ENCODE peak calls at places on chromosomes 11 and 22, in eight cellular contexts. X, I, B, R, M, C, D and A are unnamed samples.

GRCh38 chr22:36770946-36771340 is 5.0 kb downstream of the IFT27 start:
- DNase-seq in X (no peak), I (no peak), B (no peak), R (no peak), M (no peak), C (no peak), D (no peak), A (peak)

GRCh38 chr11:61609970-61610347 is 29.1 kb upstream of the SYT7 start:
- DNase-seq in X (no peak), I (no peak), B (no peak), R (no peak), M (no peak), C (no peak), D (peak), A (no peak)

GRCh38 chr11:84524422-84525051 is 1102.6 kb downstream of the DLG2 start:
- DNase-seq in X (no peak), I (peak), B (no peak), R (no peak), M (peak), C (peak), D (peak), A (no peak)

GRCh38 chr22:17562906-17563870 is at the start of gene SLC25A18:
- DNase-seq in X (no peak), I (no peak), B (no peak), R (no peak), M (peak), C (no peak), D (no peak), A (no peak)

GRCh38 chr11:34926101-34926830 is 9.8 kb downstream of the PDHX start:
- DNase-seq in X (no peak), I (peak), B (no peak), R (peak), M (peak), C (peak), D (peak), A (no peak)

GRCh38 chr11:97746832-97747231 is 1273.9 kb upstream of the CNTN5 start:
- DNase-seq in X (no peak), I (no peak), B (no peak), R (no peak), M (no peak), C (no peak), D (no peak), A (no peak)

GRCh38 chr11:70556884-70557741 is 158.8 kb downstream of the CTTN start:
- DNase-seq in X (no peak), I (no peak), B (no peak), R (no peak), M (no peak), C (no peak), D (peak), A (peak)

GRCh38 chr11:64226507-64227051 is 505 bp downstream of the NUDT22 start:
- DNase-seq in X (no peak), I (no peak), B (peak), R (no peak), M (no peak), C (no peak), D (peak), A (peak)

GRCh38 chr11:96313163-96313562 is 29.8 kb downstream of the MAML2 start:
- DNase-seq in X (no peak), I (no peak), B (no peak), R (no peak), M (no peak), C (no peak), D (no peak), A (no peak)

GRCh38 chr11:92136792-92137191 is 87.8 kb upstream of the FAT3 start:
- DNase-seq in X (no peak), I (no peak), B (no peak), R (no peak), M (no peak), C (no peak), D (peak), A (no peak)

GRCh38 chr11:15707971-15708370 is 593.2 kb downstream of the INSC start:
- DNase-seq in X (no peak), I (peak), B (peak), R (no peak), M (peak), C (peak), D (peak), A (no peak)

GRCh38 chr11:74319139-74319538 is 7.7 kb upstream of the P4HA3 start:
- DNase-seq in X (no peak), I (peak), B (no peak), R (peak), M (peak), C (peak), D (peak), A (no peak)

GRCh38 chr11:120284272-120284671 is 40.8 kb upstream of the TLCD5 start:
- DNase-seq in X (no peak), I (no peak), B (peak), R (no peak), M (no peak), C (no peak), D (no peak), A (no peak)

GRCh38 chr22:19203839-19204238 is 25.3 kb upstream of the SLC25A1 start:
- DNase-seq in X (no peak), I (no peak), B (no peak), R (no peak), M (peak), C (no peak), D (no peak), A (no peak)

GRCh38 chr11:6253196-6253595 is 6.4 kb upstream of the CCKBR start:
- DNase-seq in X (no peak), I (no peak), B (no peak), R (no peak), M (no peak), C (no peak), D (no peak), A (no peak)

GRCh38 chr11:1875093-1875785 is 16.5 kb downstream of the PRR33 start:
- DNase-seq in X (no peak), I (no peak), B (peak), R (no peak), M (no peak), C (no peak), D (no peak), A (no peak)

GRCh38 chr11:68012843-68013610 is 2.9 kb downstream of the ALDH3B1 start:
- DNase-seq in X (no peak), I (peak), B (peak), R (peak), M (peak), C (peak), D (peak), A (no peak)

GRCh38 chr22:33455036-33455435 is 396.9 kb upstream of the SYN3 start:
- DNase-seq in X (no peak), I (no peak), B (no peak), R (no peak), M (no peak), C (no peak), D (no peak), A (no peak)

GRCh38 chr11:62061356-62062222 is 62.2 kb upstream of the INCENP start:
- DNase-seq in X (no peak), I (no peak), B (no peak), R (no peak), M (no peak), C (no peak), D (peak), A (no peak)

GRCh38 chr11:90698238-90698637 is 475.4 kb upstream of the CHORDC1 start:
- DNase-seq in X (no peak), I (no peak), B (no peak), R (no peak), M (no peak), C (no peak), D (no peak), A (no peak)

GRCh38 chr22:18987765-18988164 is 51.7 kb upstream of the PRODH start:
- DNase-seq in X (no peak), I (no peak), B (no peak), R (no peak), M (peak), C (no peak), D (no peak), A (no peak)

GRCh38 chr11:123519797-123520193 is 89.7 kb downstream of the GRAMD1B start:
- DNase-seq in X (no peak), I (no peak), B (no peak), R (no peak), M (no peak), C (no peak), D (no peak), A (no peak)

GRCh38 chr11:118442903-118443589 is 6.8 kb downstream of the KMT2A start:
- DNase-seq in X (no peak), I (no peak), B (no peak), R (no peak), M (no peak), C (no peak), D (no peak), A (no peak)

GRCh38 chr11:73372371-73372993 is 3.7 kb upstream of the RELT start:
- DNase-seq in X (no peak), I (no peak), B (no peak), R (no peak), M (no peak), C (no peak), D (peak), A (no peak)

GRCh38 chr11:68749061-68749491 is 2.2 kb downstream of the TESMIN start:
- DNase-seq in X (no peak), I (no peak), B (no peak), R (no peak), M (no peak), C (no peak), D (no peak), A (no peak)

GRCh38 chr11:46383404-46383758 is 1.9 kb downstream of the MDK start:
- DNase-seq in X (no peak), I (no peak), B (no peak), R (no peak), M (no peak), C (no peak), D (no peak), A (no peak)

GRCh38 chr11:65558002-65558784 is at the start of gene LTBP3:
- DNase-seq in X (no peak), I (no peak), B (peak), R (no peak), M (peak), C (peak), D (peak), A (peak)

GRCh38 chr11:65554842-65555395 is 3.2 kb downstream of the LTBP3 start:
- DNase-seq in X (no peak), I (no peak), B (no peak), R (no peak), M (no peak), C (no peak), D (no peak), A (no peak)

GRCh38 chr11:65557280-65558001 is 718 bp downstream of the LTBP3 start:
- DNase-seq in X (no peak), I (no peak), B (no peak), R (no peak), M (peak), C (no peak), D (no peak), A (no peak)

GRCh38 chr11:65555693-65556231 is 2.4 kb downstream of the LTBP3 start:
- DNase-seq in X (no peak), I (no peak), B (no peak), R (no peak), M (peak), C (peak), D (peak), A (peak)

DNA sequence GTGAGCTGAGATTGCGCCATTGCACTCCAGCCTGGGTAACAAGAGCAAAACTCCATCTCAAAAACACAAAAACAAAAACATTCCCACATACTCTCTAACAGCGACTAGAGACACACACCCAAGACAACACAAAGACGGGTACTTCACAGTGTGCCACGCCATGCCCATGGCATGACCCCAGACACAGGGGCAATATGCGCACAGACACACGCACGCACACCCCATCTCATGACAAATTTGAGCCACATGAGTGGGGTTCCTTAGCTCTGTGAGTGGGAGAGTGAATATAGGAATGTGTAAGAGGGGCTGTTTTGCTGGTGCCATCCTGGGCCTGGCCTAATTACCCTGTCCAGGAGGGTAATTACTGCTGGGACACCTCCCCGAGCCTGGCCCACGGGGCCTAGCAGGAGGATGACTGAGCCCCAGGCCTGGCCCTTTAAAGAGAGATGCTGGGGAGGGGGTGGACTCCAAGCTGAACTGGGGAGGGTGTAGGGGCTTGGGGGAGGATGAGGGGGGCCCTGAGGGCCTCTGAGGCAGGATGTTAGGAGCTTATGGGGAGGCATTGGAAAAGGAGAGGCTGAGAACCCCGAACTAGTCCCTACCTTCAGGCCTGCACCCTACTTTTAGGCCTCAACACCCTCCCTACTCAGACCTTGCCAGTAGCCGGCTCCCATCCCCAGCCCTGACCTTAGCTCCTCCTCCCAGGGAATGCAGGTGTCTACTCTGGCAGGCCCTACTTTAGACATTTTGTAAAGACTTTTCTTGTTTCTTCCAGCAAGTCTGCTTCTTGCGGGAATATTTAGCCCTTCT is 1.5 kb downstream of the LTBP3 start:
- DNase-seq in X (no peak), I (no peak), B (no peak), R (no peak), M (no peak), C (no peak), D (peak), A (no peak)
- H3K4me3 ChIP-seq in X (peak), I (peak), B (peak), R (peak), M (peak), C (peak), D (peak), A (peak)

GRCh38 chr11:47863189-47863892 is 15.2 kb upstream of the NUP160 start:
- DNase-seq in X (no peak), I (peak), B (no peak), R (peak), M (peak), C (peak), D (no peak), A (no peak)
- H3K4me3 ChIP-seq in X (no peak), I (no peak), B (no peak), R (no peak), M (no peak), C (no peak), D (no peak), A (no peak)

GRCh38 chr11:27433742-27434141 is 38.8 kb downstream of the LGR4 start:
- DNase-seq in X (no peak), I (no peak), B (no peak), R (no peak), M (no peak), C (no peak), D (no peak), A (no peak)

GRCh38 chr11:27431808-27432207 is 40.8 kb downstream of the LGR4 start:
- DNase-seq in X (no peak), I (no peak), B (no peak), R (no peak), M (no peak), C (no peak), D (no peak), A (no peak)

GRCh38 chr11:27427183-27427980 is 45.2 kb downstream of the LGR4 start:
- DNase-seq in X (no peak), I (no peak), B (no peak), R (no peak), M (no peak), C (peak), D (no peak), A (no peak)

DNA sequence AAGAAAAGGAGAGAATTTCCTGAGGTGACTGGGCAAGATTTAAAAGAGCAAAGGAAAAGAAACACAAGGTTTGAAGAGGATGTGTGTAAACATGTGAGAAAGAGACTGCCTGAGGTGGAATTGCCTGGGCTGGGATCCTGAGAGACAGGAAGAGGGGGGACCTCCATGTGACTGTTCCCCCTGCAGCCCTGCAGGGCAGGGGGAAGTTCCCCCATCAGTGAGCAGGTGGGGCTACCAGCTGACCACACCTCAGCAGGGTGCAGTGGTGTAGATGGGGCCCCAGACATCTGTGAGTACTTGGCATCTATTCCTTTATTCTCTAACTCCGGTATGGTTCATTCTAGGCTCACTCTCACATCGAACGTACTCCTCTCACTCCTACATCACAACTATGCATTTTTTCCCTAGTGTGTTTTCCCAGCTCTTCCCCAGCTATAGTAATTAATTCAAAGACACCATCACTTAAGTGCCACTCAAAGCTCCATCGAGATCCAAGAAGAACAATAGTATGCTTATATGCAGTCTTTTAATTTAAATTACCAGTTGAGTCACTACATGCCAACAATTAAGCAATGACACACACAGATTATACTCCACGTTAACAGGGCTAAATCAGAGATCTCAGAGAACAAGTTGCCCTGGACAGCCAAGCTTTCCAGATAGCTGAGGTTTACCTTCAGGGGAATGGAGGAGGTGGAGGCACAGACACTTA is 42.7 kb downstream of the LGR4 start:
- DNase-seq in X (no peak), I (peak), B (no peak), R (no peak), M (no peak), C (peak), D (no peak), A (no peak)
- H3K4me3 ChIP-seq in X (no peak), I (no peak), B (no peak), R (no peak), M (no peak), C (no peak), D (no peak), A (no peak)

DNA sequence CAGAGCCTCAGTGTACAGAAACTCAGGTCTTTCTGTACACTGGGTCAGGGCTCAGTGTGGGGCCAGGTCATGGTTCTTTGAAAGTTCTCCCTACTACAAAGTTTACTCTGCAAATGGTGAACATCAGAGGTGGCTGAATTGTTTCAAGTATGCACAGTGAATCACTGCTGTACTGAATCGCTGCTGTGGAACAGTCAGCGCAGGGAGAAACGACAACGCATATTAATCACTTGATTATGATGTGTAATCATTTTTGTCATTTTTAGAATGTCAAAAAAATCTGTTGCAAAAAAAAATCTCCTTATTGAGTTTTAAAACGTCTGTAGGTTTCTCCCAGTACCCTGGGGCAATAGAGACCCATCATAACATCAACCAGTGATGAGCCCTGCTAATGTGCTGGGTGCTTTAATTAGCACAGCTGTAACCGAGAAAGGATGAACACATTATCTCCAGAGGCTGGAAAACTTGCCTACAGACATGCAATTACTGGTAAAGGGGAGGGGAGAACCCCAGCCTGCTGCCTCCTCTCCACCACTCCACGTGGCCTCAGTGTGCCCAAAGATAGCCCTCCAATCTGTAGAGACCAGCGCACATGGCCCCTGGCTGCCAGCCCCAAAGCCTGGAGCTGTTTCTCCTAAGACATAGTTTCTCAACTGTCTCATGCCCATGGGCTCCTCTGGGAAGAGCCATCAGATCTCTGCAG is 12.8 kb downstream of the ARRB1 start:
- DNase-seq in X (no peak), I (no peak), B (no peak), R (no peak), M (no peak), C (no peak), D (no peak), A (no peak)
- H3K4me3 ChIP-seq in X (no peak), I (no peak), B (no peak), R (no peak), M (no peak), C (peak), D (no peak), A (no peak)

DNA sequence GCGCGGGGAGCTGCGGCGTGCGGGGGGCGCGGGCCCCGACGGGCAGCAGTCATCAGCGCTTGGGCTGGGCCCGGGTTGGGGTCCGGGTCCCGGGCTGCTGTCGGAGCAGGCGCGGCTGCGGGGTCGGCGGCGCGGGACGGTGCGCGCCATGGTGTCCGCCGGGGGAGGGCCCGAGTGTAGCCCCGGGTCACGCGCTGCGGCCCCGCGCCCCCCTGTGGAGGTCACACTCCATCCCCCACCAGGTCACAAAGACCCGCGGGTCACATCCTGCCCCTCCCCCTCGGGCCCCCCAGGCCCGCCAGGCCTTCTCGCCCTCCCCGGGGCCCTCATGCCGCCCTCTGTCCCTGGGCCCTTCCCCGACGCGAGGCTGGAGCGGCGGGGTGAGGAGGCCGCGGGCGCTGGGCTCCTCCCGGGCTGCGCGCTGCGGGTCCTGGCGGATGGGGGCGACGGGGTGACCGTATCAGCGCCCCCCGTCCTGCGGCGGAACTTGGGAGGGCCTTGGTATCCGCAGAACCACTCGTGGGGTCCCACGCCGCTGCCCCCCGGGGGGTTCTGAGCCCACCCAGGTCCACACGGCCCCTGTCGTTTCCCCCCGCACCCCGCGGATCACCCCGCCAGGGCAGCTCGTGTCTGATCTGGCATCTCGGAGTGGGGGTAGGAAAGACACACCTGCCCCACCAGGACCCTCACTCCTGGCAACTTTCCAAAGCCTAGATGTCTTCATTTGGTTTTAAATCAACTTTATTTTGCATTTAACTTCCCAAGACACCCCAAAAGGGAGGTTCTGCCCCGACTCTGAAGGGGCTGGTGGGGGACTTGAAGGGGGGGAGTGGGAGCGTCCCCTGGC is 463 bp upstream of the TTLL8 start:
- DNase-seq in X (no peak), I (no peak), B (no peak), R (no peak), M (no peak), C (no peak), D (no peak), A (no peak)
- H3K4me3 ChIP-seq in X (peak), I (no peak), B (peak), R (no peak), M (no peak), C (no peak), D (no peak), A (peak)

DNA sequence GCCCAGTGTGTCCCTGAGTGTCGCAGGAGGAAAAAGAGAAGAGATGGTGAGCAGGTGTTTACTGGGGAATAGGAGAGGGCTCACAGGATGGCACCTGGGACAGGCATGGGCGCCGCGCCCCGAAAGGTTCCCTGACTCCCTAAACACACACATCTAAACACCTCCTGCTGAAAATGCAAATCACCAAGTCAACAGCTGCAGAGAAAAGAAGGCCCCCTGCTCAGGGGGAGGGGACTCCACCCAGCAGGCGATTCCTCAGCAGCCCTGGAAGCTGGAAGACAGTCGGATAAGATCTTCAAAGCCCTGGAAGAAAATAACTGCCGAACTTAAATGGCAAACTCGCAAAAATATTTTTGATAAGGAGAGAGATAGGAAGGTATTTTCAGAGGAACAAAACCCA is 377.2 kb downstream of the BRD1 start:
- DNase-seq in X (no peak), I (no peak), B (no peak), R (no peak), M (no peak), C (no peak), D (no peak), A (no peak)
- H3K4me3 ChIP-seq in X (no peak), I (no peak), B (no peak), R (no peak), M (no peak), C (no peak), D (no peak), A (no peak)